ENCODE peak calls at places on chromosome 15, in seven cellular contexts. D is GM23338; O is breast epithelium; R is activated T-cell treated with anti-CD3 and anti-CD28 coated beads for 1 hour; F is activated naive CD8-positive, alpha-beta T cell treated with anti-CD3 and anti-CD28 coated beads, Interleukin-2, amount 50 U/mL, for 16 hours; Y is mesothelial cell of epicardium; N is HuH-7. V is an unnamed sample.

GRCh38 chr15:73927476-73928240 is 1.4 kb downstream of the LOXL1 start:
- DNase-seq in D (peak), O (peak), R (peak), F (peak), Y (peak), N (peak), V (no peak)

GRCh38 chr15:22966321-22967083 is 13.7 kb downstream of the CYFIP1 start:
- DNase-seq in D (no peak), O (no peak), R (no peak), F (no peak), Y (no peak), N (no peak), V (no peak)

GRCh38 chr15:69996321-69996720 is 101.4 kb downstream of the TLE3 start:
- DNase-seq in D (no peak), O (no peak), R (no peak), F (no peak), Y (no peak), N (no peak), V (no peak)

GRCh38 chr15:90611157-90611556 is 81.4 kb downstream of the CRTC3 start:
- DNase-seq in D (no peak), O (no peak), R (no peak), F (no peak), Y (no peak), N (no peak), V (no peak)

GRCh38 chr15:51403072-51403878 is 61.8 kb downstream of the GLDN start:
- DNase-seq in D (peak), O (no peak), R (no peak), F (no peak), Y (no peak), N (no peak), V (peak)

GRCh38 chr15:85760049-85760448 is 34.7 kb downstream of the KLHL25 start:
- DNase-seq in D (no peak), O (no peak), R (no peak), F (no peak), Y (no peak), N (no peak), V (no peak)

GRCh38 chr15:79904256-79904655 is 7.4 kb upstream of the MTHFS start:
- DNase-seq in D (no peak), O (no peak), R (no peak), F (no peak), Y (no peak), N (no peak), V (no peak)

GRCh38 chr15:66822106-66822505 is 120.1 kb downstream of the SMAD6 start:
- DNase-seq in D (no peak), O (no peak), R (no peak), F (no peak), Y (no peak), N (no peak), V (no peak)

GRCh38 chr15:20345401-20345958 is 196.1 kb downstream of the GOLGA6L6 start:
- DNase-seq in D (no peak), O (no peak), R (no peak), F (no peak), Y (peak), N (no peak), V (no peak)

GRCh38 chr15:70091649-70092461 is 5.9 kb downstream of the TLE3 start:
- DNase-seq in D (no peak), O (no peak), R (no peak), F (no peak), Y (no peak), N (peak), V (peak)

GRCh38 chr15:85419200-85419599 is 38.8 kb downstream of the AKAP13 start:
- DNase-seq in D (no peak), O (no peak), R (no peak), F (no peak), Y (no peak), N (no peak), V (no peak)

GRCh38 chr15:97955040-97955439 is 5.5 kb upstream of the ARRDC4 start:
- DNase-seq in D (no peak), O (no peak), R (no peak), F (no peak), Y (no peak), N (no peak), V (no peak)

GRCh38 chr15:96342611-96343528 is 12.4 kb downstream of the NR2F2 start:
- DNase-seq in D (peak), O (no peak), R (no peak), F (no peak), Y (no peak), N (no peak), V (no peak)

GRCh38 chr15:78088773-78089080 is 3.6 kb upstream of the SH2D7 start:
- DNase-seq in D (no peak), O (no peak), R (no peak), F (no peak), Y (no peak), N (no peak), V (no peak)

GRCh38 chr15:78394981-78395619 is 42.9 kb upstream of the IREB2 start:
- DNase-seq in D (peak), O (no peak), R (no peak), F (no peak), Y (no peak), N (no peak), V (no peak)

GRCh38 chr15:66751579-66751978 is 49.5 kb downstream of the SMAD6 start:
- DNase-seq in D (no peak), O (peak), R (no peak), F (no peak), Y (no peak), N (no peak), V (peak)

GRCh38 chr15:66715181-66715624 is 13.2 kb downstream of the SMAD6 start:
- DNase-seq in D (no peak), O (no peak), R (no peak), F (no peak), Y (no peak), N (no peak), V (no peak)

GRCh38 chr15:76954744-76955143 is 23.2 kb downstream of the RCN2 start:
- DNase-seq in D (no peak), O (no peak), R (no peak), F (no peak), Y (no peak), N (no peak), V (no peak)

GRCh38 chr15:27676647-27677046 is 422.5 kb downstream of the OCA2 start:
- DNase-seq in D (no peak), O (no peak), R (no peak), F (no peak), Y (no peak), N (no peak), V (no peak)

GRCh38 chr15:65369148-65369547 is 8.7 kb downstream of the IGDCC3 start:
- DNase-seq in D (no peak), O (no peak), R (no peak), F (no peak), Y (no peak), N (no peak), V (no peak)

GRCh38 chr15:39621961-39622360 is 41.1 kb downstream of the THBS1 start:
- DNase-seq in D (no peak), O (no peak), R (no peak), F (no peak), Y (no peak), N (no peak), V (no peak)

GRCh38 chr15:65305144-65305758 is 774 bp downstream of the RNU5B-1 start:
- DNase-seq in D (no peak), O (no peak), R (no peak), F (no peak), Y (no peak), N (no peak), V (no peak)

GRCh38 chr15:50055333-50056278 is 63.4 kb downstream of the ATP8B4 start:
- DNase-seq in D (no peak), O (no peak), R (no peak), F (no peak), Y (no peak), N (no peak), V (no peak)

GRCh38 chr15:48696627-48697312 is 51.3 kb upstream of the FBN1 start:
- DNase-seq in D (peak), O (no peak), R (no peak), F (no peak), Y (no peak), N (no peak), V (peak)

GRCh38 chr15:42087460-42087859 is 6.9 kb downstream of the PLA2G4D start:
- DNase-seq in D (no peak), O (no peak), R (no peak), F (no peak), Y (no peak), N (no peak), V (no peak)

GRCh38 chr15:74795961-74796625 is 14.2 kb downstream of the CSK start:
- DNase-seq in D (no peak), O (no peak), R (no peak), F (no peak), Y (no peak), N (no peak), V (no peak)

GRCh38 chr15:45393851-45394250 is 15.5 kb upstream of the GATM start:
- DNase-seq in D (peak), O (no peak), R (no peak), F (no peak), Y (no peak), N (no peak), V (no peak)

GRCh38 chr15:44550256-44550655 is 13.3 kb downstream of the EIF3J start:
- DNase-seq in D (no peak), O (no peak), R (no peak), F (no peak), Y (no peak), N (no peak), V (no peak)

GRCh38 chr15:37789881-37790280 is 144.6 kb upstream of the TMCO5A start:
- DNase-seq in D (no peak), O (no peak), R (no peak), F (no peak), Y (no peak), N (no peak), V (peak)

GRCh38 chr15:78685925-78686324 is 44.9 kb upstream of the CHRNB4 start:
- DNase-seq in D (no peak), O (no peak), R (no peak), F (no peak), Y (no peak), N (no peak), V (no peak)

V was measured in RCC 7860.